ENCODE peak calls at places on chromosomes 3 and 15, in four cellular contexts. T is CD4-positive, alpha-beta memory T cell; L is suprapubic skin; N is HCT116. M is an unnamed sample. For H3K4me1, the result is how much of the 10 kb centered on the place peaks cover.

GRCh38 chr3:141076821-141077571 is 25.8 kb downstream of the SPSB4 start:
- DNase-seq in T (no peak), L (peak), N (no peak), M (no peak)

GRCh38 chr3:188126271-188126670 is 27.7 kb upstream of the LPP start:
- DNase-seq in T (no peak), L (no peak), N (no peak), M (no peak)

GRCh38 chr3:50876947-50877346 is 202.2 kb downstream of the DOCK3 start:
- DNase-seq in T (no peak), L (no peak), N (no peak), M (no peak)

GRCh38 chr3:140736863-140737460 is 59.1 kb downstream of the TRIM42 start:
- DNase-seq in T (no peak), L (peak), N (no peak), M (no peak)

GRCh38 chr15:98657721-98658120 is 9.4 kb downstream of the IGF1R start:
- DNase-seq in T (no peak), L (no peak), N (no peak), M (no peak)

GRCh38 chr3:16427309-16427965 is 86.1 kb downstream of the RFTN1 start:
- DNase-seq in T (no peak), L (no peak), N (no peak), M (no peak)

GRCh38 chr15:76393614-76394013 is 57.0 kb downstream of the ISL2 start:
- DNase-seq in T (no peak), L (no peak), N (no peak), M (no peak)

GRCh38 chr3:150890320-150890719 is 14.9 kb downstream of the MINDY4B start:
- DNase-seq in T (no peak), L (no peak), N (no peak), M (no peak)

GRCh38 chr3:180325958-180326357 is 276.0 kb upstream of the TTC14 start:
- DNase-seq in T (no peak), L (no peak), N (no peak), M (no peak)

GRCh38 chr15:27683126-27683525 is 416.0 kb downstream of the OCA2 start:
- DNase-seq in T (no peak), L (no peak), N (no peak), M (no peak)

GRCh38 chr3:51637941-51638471 is 33.0 kb upstream of the TEX264 start:
- DNase-seq in T (no peak), L (no peak), N (peak), M (no peak)

GRCh38 chr3:107817076-107817475 is 273.8 kb downstream of the CD47 start:
- DNase-seq in T (no peak), L (no peak), N (no peak), M (no peak)

GRCh38 chr3:157531301-157531660 is 28.1 kb upstream of the VEPH1 start:
- DNase-seq in T (no peak), L (no peak), N (no peak), M (no peak)

GRCh38 chr3:64761729-64762432 is 74.1 kb upstream of the ADAMTS9 start:
- DNase-seq in T (no peak), L (no peak), N (no peak), M (no peak)

GRCh38 chr3:16993227-16993626 is 108.5 kb downstream of the PLCL2 start:
- DNase-seq in T (no peak), L (no peak), N (no peak), M (no peak)

GRCh38 chr15:31392761-31393401 is 66.2 kb downstream of the KLF13 start:
- DNase-seq in T (no peak), L (no peak), N (no peak), M (no peak)

DNA sequence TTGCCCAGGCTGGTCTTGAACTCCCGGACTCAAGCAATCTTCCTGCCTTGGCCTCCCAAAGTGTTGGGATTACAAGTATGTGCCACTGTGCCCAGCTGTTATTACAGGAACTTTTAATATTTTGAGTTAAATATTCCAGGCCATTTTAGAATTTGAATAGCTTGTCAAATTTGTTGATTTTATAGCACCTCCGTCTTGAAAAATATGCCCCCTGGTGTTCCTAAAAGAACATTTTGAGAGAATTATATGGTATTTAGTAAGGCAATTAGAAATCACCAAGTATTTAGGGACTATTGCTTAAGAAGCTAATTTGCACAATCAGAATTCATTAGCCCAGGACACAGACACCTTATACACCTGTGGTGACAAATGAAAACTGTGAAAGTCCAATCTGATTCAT is 23.7 kb downstream of the PDE8A start:
- DNase-seq in T (no peak), L (no peak), N (no peak), M (no peak)
- H3K4me1 ChIP-seq in T (half or more), L (under half), N (under half), M (under half)

GRCh38 chr3:126749931-126750759 is 46.1 kb downstream of the CHCHD6 start:
- DNase-seq in T (no peak), L (no peak), N (no peak), M (no peak)

GRCh38 chr3:126752303-126753190 is 48.5 kb downstream of the CHCHD6 start:
- DNase-seq in T (no peak), L (peak), N (peak), M (no peak)

GRCh38 chr3:126753191-126754160 is 49.4 kb downstream of the CHCHD6 start:
- DNase-seq in T (no peak), L (no peak), N (no peak), M (peak)

GRCh38 chr3:126750760-126751129 is 46.7 kb downstream of the CHCHD6 start:
- DNase-seq in T (no peak), L (no peak), N (no peak), M (no peak)

GRCh38 chr3:126751611-126752302 is 47.7 kb downstream of the CHCHD6 start:
- DNase-seq in T (no peak), L (no peak), N (no peak), M (no peak)
- H3K27ac ChIP-seq in T (no peak), L (no peak), N (no peak), M (peak)

GRCh38 chr3:71244153-71245051 is 339.1 kb downstream of the FOXP1 start:
- DNase-seq in T (no peak), L (no peak), N (no peak), M (no peak)
- H3K4me1 ChIP-seq in T (under half), L (under half), N (under half), M (under half)

DNA sequence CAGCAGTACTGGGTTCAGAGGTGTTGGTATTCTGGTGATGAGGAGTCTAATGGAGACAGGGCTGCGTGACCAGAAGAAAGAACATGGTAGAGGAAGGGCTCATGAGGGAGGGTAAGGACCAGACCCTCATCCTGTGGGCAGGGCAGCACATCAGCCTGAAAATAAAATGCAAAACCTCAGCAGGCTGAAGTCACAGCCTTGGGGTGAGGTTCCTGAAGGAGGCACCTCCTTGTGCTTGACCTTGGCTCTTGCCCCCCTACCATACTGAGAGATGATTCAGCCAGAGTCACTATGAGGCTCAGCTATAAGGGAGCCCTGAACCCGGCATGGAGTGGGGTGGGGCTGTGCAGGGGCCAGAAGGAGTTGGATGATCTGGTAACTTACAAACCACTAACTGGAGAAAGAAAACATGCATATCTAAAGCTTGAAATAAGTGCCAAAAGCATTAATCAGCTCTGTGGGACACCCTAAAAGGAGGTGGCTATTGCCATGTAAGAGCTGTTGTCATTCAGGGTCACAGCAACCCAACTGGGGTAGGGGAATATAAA is 60.2 kb downstream of the CORO2B start:
- DNase-seq in T (no peak), L (no peak), N (no peak), M (no peak)
- H3K27ac ChIP-seq in T (no peak), L (no peak), N (no peak), M (peak)

DNA sequence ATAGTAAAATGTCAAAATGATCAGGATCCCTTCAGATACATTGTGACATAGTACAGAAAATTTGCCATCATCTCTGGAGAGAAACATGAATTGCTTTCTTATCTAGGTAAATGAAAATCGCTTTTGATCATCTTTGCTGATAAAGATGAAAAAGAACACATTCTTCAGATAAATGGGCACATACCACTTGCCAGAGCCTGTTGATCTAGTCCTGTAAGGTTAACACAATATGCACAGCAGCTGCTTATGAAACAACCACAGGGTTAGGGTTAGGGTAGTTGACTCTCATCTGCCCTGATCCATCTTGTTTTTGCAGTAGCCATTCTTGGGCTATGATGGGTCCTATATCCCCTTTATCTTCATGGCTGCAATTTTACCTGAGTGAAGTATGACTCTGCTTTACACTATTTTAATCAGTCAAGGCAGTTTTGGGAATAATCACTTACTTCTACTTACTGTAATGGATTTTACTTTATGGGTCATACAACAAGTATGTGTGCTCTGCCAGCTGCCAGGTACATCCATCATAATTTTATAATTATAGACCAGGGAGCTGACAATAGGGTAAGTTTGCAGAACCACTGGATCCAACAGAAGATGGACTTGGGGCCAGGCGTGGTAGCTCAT is 12.6 kb upstream of the SPINK8 start:
- DNase-seq in T (no peak), L (no peak), N (no peak), M (no peak)
- H3K4me1 ChIP-seq in T (under half), L (under half), N (under half), M (under half)